ENCODE peak calls at places on chromosomes 11 and 22, in eight cellular contexts. H is iris pigment epithelial cell, Q is choroid plexus epithelial cell, Y is mammary epithelial cell, W is hypothalamus, E is NCI-H1417, O is Peyer's patch, V is body of pancreas. T is an unnamed sample.
A peak's percentile ranks its signal among the peaks of the same experiment; 100 is the strongest.

GRCh38 chr11:95717314-95717713 is 72.3 kb downstream of the FAM76B start:
- DNase-seq in H (no peak), Q (no peak), Y (no peak), W (no peak), E (no peak), O (no peak), V (no peak), T (no peak)

GRCh38 chr11:90753546-90753945 is 530.7 kb upstream of the CHORDC1 start:
- DNase-seq in H (no peak), Q (no peak), Y (peak; percentile 33), W (no peak), E (no peak), O (no peak), V (no peak), T (no peak)

GRCh38 chr11:72263363-72263762 is 19.4 kb upstream of the PHOX2A start:
- DNase-seq in H (peak; percentile 90), Q (peak; percentile 78), Y (peak; percentile 63), W (no peak), E (no peak), O (no peak), V (no peak), T (no peak)

GRCh38 chr11:7651700-7652099 is 21.6 kb downstream of the CYB5R2 start:
- DNase-seq in H (no peak), Q (no peak), Y (no peak), W (no peak), E (no peak), O (peak; percentile 44), V (no peak), T (no peak)

GRCh38 chr22:37526376-37526775 is 7.2 kb upstream of the CARD10 start:
- DNase-seq in H (no peak), Q (no peak), Y (peak; percentile 99), W (no peak), E (no peak), O (no peak), V (no peak), T (no peak)

GRCh38 chr11:113847111-113847510 is 28.3 kb downstream of the USP28 start:
- DNase-seq in H (no peak), Q (no peak), Y (no peak), W (no peak), E (no peak), O (no peak), V (no peak), T (no peak)

GRCh38 chr11:57131080-57131790 is 50.5 kb upstream of the LRRC55 start:
- DNase-seq in H (peak; percentile 30), Q (peak; percentile 31), Y (peak; percentile 39), W (no peak), E (peak; percentile 55), O (no peak), V (peak; percentile 29), T (peak; percentile 59)

GRCh38 chr22:19874307-19875060 is 19.8 kb upstream of the GNB1L start:
- DNase-seq in H (no peak), Q (no peak), Y (peak; percentile 48), W (no peak), E (peak; percentile 36), O (peak; percentile 55), V (peak; percentile 9), T (peak; percentile 31)

GRCh38 chr22:46753360-46753759 is 9.1 kb upstream of the TBC1D22A start:
- DNase-seq in H (no peak), Q (no peak), Y (no peak), W (no peak), E (no peak), O (no peak), V (no peak), T (no peak)

GRCh38 chr11:118109231-118109630 is 22.5 kb upstream of the SMIM35 start:
- DNase-seq in H (peak; percentile 27), Q (peak; percentile 13), Y (peak; percentile 50), W (no peak), E (no peak), O (no peak), V (no peak), T (no peak)

GRCh38 chr11:70313945-70314344 is 43.5 kb downstream of the PPFIA1 start:
- DNase-seq in H (no peak), Q (no peak), Y (no peak), W (no peak), E (no peak), O (no peak), V (no peak), T (no peak)

GRCh38 chr22:20551805-20552449 is 44.5 kb downstream of the MED15 start:
- DNase-seq in H (no peak), Q (peak; percentile 55), Y (no peak), W (no peak), E (no peak), O (no peak), V (peak; percentile 77), T (no peak)

GRCh38 chr11:120168960-120169681 is 31.2 kb upstream of the TRIM29 start:
- DNase-seq in H (peak; percentile 39), Q (peak; percentile 58), Y (peak; percentile 82), W (no peak), E (peak; percentile 92), O (peak; percentile 83), V (peak; percentile 74), T (peak; percentile 40)

GRCh38 chr22:47162865-47163264 is 400.4 kb downstream of the TBC1D22A start:
- DNase-seq in H (no peak), Q (no peak), Y (no peak), W (no peak), E (no peak), O (no peak), V (peak; percentile 8), T (no peak)

GRCh38 chr11:16793511-16793910 is 55.1 kb downstream of the C11orf58 start:
- DNase-seq in H (no peak), Q (no peak), Y (no peak), W (no peak), E (no peak), O (no peak), V (no peak), T (no peak)

GRCh38 chr11:75313457-75314272 is 37.8 kb downstream of the ARRB1 start:
- DNase-seq in H (peak; percentile 86), Q (peak; percentile 78), Y (no peak), W (no peak), E (no peak), O (peak; percentile 46), V (no peak), T (no peak)

GRCh38 chr11:100546714-100547113 is 140.4 kb upstream of the ARHGAP42 start:
- DNase-seq in H (peak; percentile 78), Q (peak; percentile 90), Y (peak; percentile 83), W (no peak), E (peak; percentile 64), O (no peak), V (no peak), T (no peak)

GRCh38 chr22:35637254-35637653 is 11.0 kb upstream of the APOL6 start:
- DNase-seq in H (no peak), Q (no peak), Y (no peak), W (no peak), E (no peak), O (no peak), V (no peak), T (no peak)

GRCh38 chr11:119056397-119056999 is 507 bp downstream of the HYOU1 start:
- DNase-seq in H (no peak), Q (no peak), Y (peak; percentile 71), W (no peak), E (peak; percentile 83), O (peak; percentile 72), V (peak; percentile 55), T (no peak)

GRCh38 chr11:120841074-120841473 is 182.8 kb upstream of the TBCEL start:
- DNase-seq in H (no peak), Q (no peak), Y (no peak), W (no peak), E (no peak), O (no peak), V (no peak), T (no peak)

GRCh38 chr11:12167098-12167999 is 57.0 kb downstream of the MICAL2 start:
- DNase-seq in H (peak; percentile 91), Q (peak; percentile 85), Y (peak; percentile 98), W (no peak), E (peak; percentile 36), O (peak; percentile 84), V (no peak), T (peak; percentile 78)

GRCh38 chr11:27545946-27546345 is 39.4 kb upstream of the LIN7C start:
- DNase-seq in H (peak; percentile 17), Q (no peak), Y (no peak), W (no peak), E (peak; percentile 44), O (no peak), V (no peak), T (no peak)

GRCh38 chr22:27045103-27045940 is 387.9 kb downstream of the MIAT start:
- DNase-seq in H (peak; percentile 64), Q (peak; percentile 69), Y (peak; percentile 69), W (no peak), E (peak; percentile 53), O (no peak), V (peak; percentile 18), T (no peak)

GRCh38 chr11:11313426-11313825 is 39.6 kb downstream of the CSNK2A3 start:
- DNase-seq in H (peak; percentile 50), Q (peak; percentile 23), Y (peak; percentile 93), W (no peak), E (peak; percentile 25), O (no peak), V (no peak), T (peak; percentile 6)

GRCh38 chr11:104408630-104409029 is 244.7 kb upstream of the PDGFD start:
- DNase-seq in H (no peak), Q (no peak), Y (no peak), W (no peak), E (no peak), O (no peak), V (no peak), T (no peak)

GRCh38 chr22:46025225-46025972 is 48.4 kb upstream of the WNT7B start:
- DNase-seq in H (no peak), Q (no peak), Y (no peak), W (no peak), E (no peak), O (peak; percentile 24), V (peak; percentile 9), T (no peak)

GRCh38 chr11:77381749-77382693 is 80.5 kb upstream of the GDPD4 start:
- DNase-seq in H (peak; percentile 75), Q (peak; percentile 70), Y (no peak), W (no peak), E (no peak), O (no peak), V (no peak), T (no peak)

GRCh38 chr11:68010058-68011041 is at the start of gene ALDH3B1:
- DNase-seq in H (peak; percentile 80), Q (peak; percentile 87), Y (peak; percentile 70), W (peak; percentile 77), E (no peak), O (peak; percentile 92), V (peak; percentile 84), T (no peak)